ENCODE peak calls at places on chromosomes 1 and 21, in six cellular contexts. One of them, this sample, is unnamed.

GRCh38 chr1:197435224-197435623 is 167.2 kb downstream of the CRB1 start:
- DNase-seq in heart left ventricle: no peak
- DNase-seq in esophagus squamous epithelium: no peak
- DNase-seq in IMR-90: no peak
- DNase-seq in A549: no peak
- DNase-seq in sigmoid colon: no peak
- DNase-seq in this sample: no peak

GRCh38 chr21:45430521-45431501 is 25.8 kb downstream of the COL18A1 start:
- DNase-seq in heart left ventricle: no peak
- DNase-seq in esophagus squamous epithelium: no peak
- DNase-seq in IMR-90: peak; percentile 65
- DNase-seq in A549: no peak
- DNase-seq in sigmoid colon: no peak
- DNase-seq in this sample: no peak

GRCh38 chr1:246450485-246451251 is 56.4 kb downstream of the SMYD3 start:
- DNase-seq in heart left ventricle: no peak
- DNase-seq in esophagus squamous epithelium: no peak
- DNase-seq in IMR-90: peak; percentile 35
- DNase-seq in A549: peak; percentile 33
- DNase-seq in sigmoid colon: no peak
- DNase-seq in this sample: no peak

GRCh38 chr1:112714313-112715263 is 544 bp downstream of the PPM1J start:
- DNase-seq in heart left ventricle: peak; percentile 79
- DNase-seq in esophagus squamous epithelium: no peak
- DNase-seq in IMR-90: no peak
- DNase-seq in A549: no peak
- DNase-seq in sigmoid colon: no peak
- DNase-seq in this sample: no peak

GRCh38 chr1:119773711-119774241 is 5.1 kb upstream of the HMGCS2 start:
- DNase-seq in heart left ventricle: no peak
- DNase-seq in esophagus squamous epithelium: no peak
- DNase-seq in IMR-90: peak; percentile 52
- DNase-seq in A549: no peak
- DNase-seq in sigmoid colon: no peak
- DNase-seq in this sample: no peak

GRCh38 chr1:80931178-80931577 is 869.6 kb upstream of the ADGRL2 start:
- DNase-seq in heart left ventricle: no peak
- DNase-seq in esophagus squamous epithelium: no peak
- DNase-seq in IMR-90: no peak
- DNase-seq in A549: no peak
- DNase-seq in sigmoid colon: no peak
- DNase-seq in this sample: no peak

GRCh38 chr1:96492236-96492635 is 229.3 kb upstream of the PTBP2 start:
- DNase-seq in heart left ventricle: no peak
- DNase-seq in esophagus squamous epithelium: no peak
- DNase-seq in IMR-90: peak; percentile 72
- DNase-seq in A549: no peak
- DNase-seq in sigmoid colon: no peak
- DNase-seq in this sample: no peak

GRCh38 chr1:28594661-28595411 is 2.8 kb downstream of the RAB42 start:
- DNase-seq in heart left ventricle: no peak
- DNase-seq in esophagus squamous epithelium: no peak
- DNase-seq in IMR-90: no peak
- DNase-seq in A549: no peak
- DNase-seq in sigmoid colon: no peak
- DNase-seq in this sample: no peak

GRCh38 chr1:23530089-23530749 is 814 bp downstream of the E2F2 start:
- DNase-seq in heart left ventricle: no peak
- DNase-seq in esophagus squamous epithelium: no peak
- DNase-seq in IMR-90: no peak
- DNase-seq in A549: no peak
- DNase-seq in sigmoid colon: no peak
- DNase-seq in this sample: no peak

GRCh38 chr1:61641578-61642336 is 83.2 kb downstream of the TM2D1 start:
- DNase-seq in heart left ventricle: peak; percentile 88
- DNase-seq in esophagus squamous epithelium: no peak
- DNase-seq in IMR-90: peak; percentile 24
- DNase-seq in A549: peak; percentile 71
- DNase-seq in sigmoid colon: peak; percentile 90
- DNase-seq in this sample: peak; percentile 94

GRCh38 chr1:214566158-214567104 is 15.0 kb upstream of the PTPN14 start:
- DNase-seq in heart left ventricle: no peak
- DNase-seq in esophagus squamous epithelium: no peak
- DNase-seq in IMR-90: peak; percentile 94
- DNase-seq in A549: peak; percentile 54
- DNase-seq in sigmoid colon: no peak
- DNase-seq in this sample: no peak

GRCh38 chr1:203769505-203770343 is 4.7 kb downstream of the LAX1 start:
- DNase-seq in heart left ventricle: peak; percentile 72
- DNase-seq in esophagus squamous epithelium: no peak
- DNase-seq in IMR-90: peak; percentile 94
- DNase-seq in A549: peak; percentile 25
- DNase-seq in sigmoid colon: peak; percentile 92
- DNase-seq in this sample: peak; percentile 93

GRCh38 chr1:115300087-115300856 is 37.8 kb downstream of the NGF start:
- DNase-seq in heart left ventricle: no peak
- DNase-seq in esophagus squamous epithelium: no peak
- DNase-seq in IMR-90: peak; percentile 32
- DNase-seq in A549: no peak
- DNase-seq in sigmoid colon: no peak
- DNase-seq in this sample: no peak

GRCh38 chr21:45436371-45437040 is 31.5 kb downstream of the COL18A1 start:
- DNase-seq in heart left ventricle: peak; percentile 54
- DNase-seq in esophagus squamous epithelium: no peak
- DNase-seq in IMR-90: no peak
- DNase-seq in A549: no peak
- DNase-seq in sigmoid colon: no peak
- DNase-seq in this sample: no peak

GRCh38 chr1:209040351-209040750 is 543.2 kb upstream of the CAMK1G start:
- DNase-seq in heart left ventricle: no peak
- DNase-seq in esophagus squamous epithelium: no peak
- DNase-seq in IMR-90: no peak
- DNase-seq in A549: no peak
- DNase-seq in sigmoid colon: no peak
- DNase-seq in this sample: no peak

GRCh38 chr1:9588551-9589143 is at the start of gene TMEM201:
- DNase-seq in heart left ventricle: peak; percentile 97
- DNase-seq in esophagus squamous epithelium: peak; percentile 43
- DNase-seq in IMR-90: peak; percentile 85
- DNase-seq in A549: peak; percentile 66
- DNase-seq in sigmoid colon: peak; percentile 96
- DNase-seq in this sample: peak; percentile 90

GRCh38 chr1:163162281-163162937 is 40.3 kb downstream of the RGS5 start:
- DNase-seq in heart left ventricle: no peak
- DNase-seq in esophagus squamous epithelium: no peak
- DNase-seq in IMR-90: peak; percentile 70
- DNase-seq in A549: no peak
- DNase-seq in sigmoid colon: no peak
- DNase-seq in this sample: no peak

GRCh38 chr1:179807691-179808485 is 64.8 kb downstream of the FAM163A start:
- DNase-seq in heart left ventricle: peak; percentile 31
- DNase-seq in esophagus squamous epithelium: no peak
- DNase-seq in IMR-90: peak; percentile 96
- DNase-seq in A549: no peak
- DNase-seq in sigmoid colon: no peak
- DNase-seq in this sample: no peak

GRCh38 chr1:197967066-197967465 is 49.9 kb downstream of the LHX9 start:
- DNase-seq in heart left ventricle: no peak
- DNase-seq in esophagus squamous epithelium: no peak
- DNase-seq in IMR-90: no peak
- DNase-seq in A549: no peak
- DNase-seq in sigmoid colon: no peak
- DNase-seq in this sample: no peak

GRCh38 chr1:42739753-42740700 is at the start of gene CLDN19:
- DNase-seq in heart left ventricle: no peak
- DNase-seq in esophagus squamous epithelium: no peak
- DNase-seq in IMR-90: no peak
- DNase-seq in A549: no peak
- DNase-seq in sigmoid colon: no peak
- DNase-seq in this sample: no peak
- H3K4me3 ChIP-seq in heart left ventricle: no peak within 1 kb of the TSS
- H3K4me3 ChIP-seq in esophagus squamous epithelium: no peak within 1 kb of the TSS
- H3K4me3 ChIP-seq in IMR-90: no peak within 1 kb of the TSS
- H3K4me3 ChIP-seq in A549: no peak within 1 kb of the TSS
- H3K4me3 ChIP-seq in sigmoid colon: no peak within 1 kb of the TSS
- H3K4me3 ChIP-seq in this sample: no peak within 1 kb of the TSS

DNA sequence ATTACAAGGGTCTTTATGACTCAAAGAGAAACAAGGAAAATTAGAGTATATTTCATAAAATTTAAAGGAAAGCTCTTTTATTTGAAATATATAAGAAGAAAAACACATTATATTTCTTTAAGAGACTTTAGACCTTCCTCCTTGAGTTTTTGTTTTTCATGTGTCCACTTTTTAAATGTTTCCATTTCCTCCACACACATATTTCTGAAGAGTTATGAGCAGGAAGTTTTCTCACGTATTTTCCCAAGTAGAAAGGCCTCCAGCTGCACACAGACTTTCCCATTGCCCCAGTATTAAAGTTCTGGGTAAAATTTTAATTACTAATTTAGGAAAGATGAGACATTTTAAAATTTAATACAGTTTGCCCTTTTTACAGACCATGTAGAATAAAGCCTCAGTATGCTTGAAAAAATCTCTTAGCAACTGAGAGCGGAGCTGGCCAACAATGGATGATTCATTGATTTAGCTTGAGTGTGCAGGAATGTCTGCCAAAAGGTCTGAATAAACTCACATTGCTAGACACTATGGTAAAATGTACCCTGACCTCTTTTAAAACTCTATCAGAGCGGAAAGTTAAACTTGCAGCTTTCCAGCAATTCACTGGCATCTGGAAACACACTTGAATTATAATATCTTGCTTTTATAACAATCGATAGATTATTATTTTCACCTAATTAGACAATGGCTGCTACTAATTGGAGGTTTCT is 57.9 kb downstream of the DDAH1 start:
- DNase-seq in heart left ventricle: no peak
- DNase-seq in esophagus squamous epithelium: no peak
- DNase-seq in IMR-90: peak; percentile 94
- DNase-seq in A549: peak; percentile 50
- DNase-seq in sigmoid colon: peak; percentile 70
- DNase-seq in this sample: peak; percentile 35
- TF ChIP-seq CTCF in heart left ventricle: no peak
- TF ChIP-seq CTCF in esophagus squamous epithelium: no peak
- TF ChIP-seq CTCF in IMR-90: no peak
- TF ChIP-seq CTCF in A549: no peak
- TF ChIP-seq CTCF in sigmoid colon: no peak
- TF ChIP-seq CTCF in this sample: no peak

GRCh38 chr1:228494044-228494353 is 6.8 kb downstream of the RNF187 start:
- DNase-seq in heart left ventricle: no peak
- DNase-seq in esophagus squamous epithelium: no peak
- DNase-seq in IMR-90: no peak
- DNase-seq in A549: no peak
- DNase-seq in sigmoid colon: peak; percentile 37
- DNase-seq in this sample: no peak

GRCh38 chr1:228496084-228496483 is 8.9 kb downstream of the RNF187 start:
- DNase-seq in heart left ventricle: no peak
- DNase-seq in esophagus squamous epithelium: no peak
- DNase-seq in IMR-90: no peak
- DNase-seq in A549: no peak
- DNase-seq in sigmoid colon: no peak
- DNase-seq in this sample: no peak

GRCh38 chr1:228496494-228496893 is 9.3 kb downstream of the RNF187 start:
- DNase-seq in heart left ventricle: no peak
- DNase-seq in esophagus squamous epithelium: no peak
- DNase-seq in IMR-90: no peak
- DNase-seq in A549: no peak
- DNase-seq in sigmoid colon: no peak
- DNase-seq in this sample: no peak

GRCh38 chr1:228494391-228494790 is 7.2 kb downstream of the RNF187 start:
- DNase-seq in heart left ventricle: no peak
- DNase-seq in esophagus squamous epithelium: no peak
- DNase-seq in IMR-90: no peak
- DNase-seq in A549: no peak
- DNase-seq in sigmoid colon: no peak
- DNase-seq in this sample: no peak

DNA sequence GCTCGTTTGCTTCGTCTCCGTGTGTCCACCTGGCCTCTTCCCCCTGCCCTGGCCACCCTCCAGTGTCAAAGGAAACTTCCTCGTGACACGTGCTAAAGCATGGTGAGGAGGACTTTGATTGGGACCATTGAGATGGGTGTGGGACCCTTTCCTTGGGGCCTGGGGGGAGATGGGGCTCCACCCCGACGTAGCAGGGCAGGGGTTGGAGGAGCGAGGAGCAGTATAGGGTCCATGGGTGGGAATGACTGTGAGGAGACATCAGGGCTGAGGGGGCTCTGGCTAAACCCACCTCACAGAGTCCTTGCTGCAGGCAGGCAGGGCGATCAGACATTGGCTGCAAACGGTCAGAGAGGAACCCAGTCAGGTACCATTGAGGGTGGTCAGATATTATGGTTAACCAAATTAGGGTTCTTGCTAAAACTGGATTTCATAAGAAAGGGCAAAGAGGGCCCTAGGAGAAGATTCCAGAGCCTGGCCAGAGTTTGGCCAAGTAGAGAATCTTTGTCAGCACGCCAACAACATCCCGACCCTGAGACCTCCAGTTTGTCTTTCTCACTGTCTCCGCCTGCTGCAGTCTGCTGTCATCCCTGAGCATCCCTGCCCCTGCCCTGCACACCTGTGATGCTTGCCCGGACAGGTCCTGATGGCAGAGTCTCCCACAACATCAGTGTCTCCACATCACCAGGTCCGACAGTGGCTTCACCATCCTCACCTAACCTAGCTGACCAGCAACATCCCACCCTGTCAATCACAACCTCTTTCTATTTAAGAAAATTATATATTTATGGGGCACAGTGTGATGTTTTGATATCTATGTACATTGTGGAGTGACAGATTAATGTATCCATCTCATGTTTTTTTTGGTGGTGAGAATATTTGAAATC is 8.0 kb downstream of the RNF187 start:
- DNase-seq in heart left ventricle: no peak
- DNase-seq in esophagus squamous epithelium: no peak
- DNase-seq in IMR-90: no peak
- DNase-seq in A549: no peak
- DNase-seq in sigmoid colon: peak; percentile 51
- DNase-seq in this sample: no peak
- TF ChIP-seq POLR2A in heart left ventricle: no peak
- TF ChIP-seq POLR2A in esophagus squamous epithelium: no peak
- TF ChIP-seq POLR2A in IMR-90: no peak
- TF ChIP-seq POLR2A in A549: no peak
- TF ChIP-seq POLR2A in sigmoid colon: no peak
- TF ChIP-seq POLR2A in this sample: no peak

DNA sequence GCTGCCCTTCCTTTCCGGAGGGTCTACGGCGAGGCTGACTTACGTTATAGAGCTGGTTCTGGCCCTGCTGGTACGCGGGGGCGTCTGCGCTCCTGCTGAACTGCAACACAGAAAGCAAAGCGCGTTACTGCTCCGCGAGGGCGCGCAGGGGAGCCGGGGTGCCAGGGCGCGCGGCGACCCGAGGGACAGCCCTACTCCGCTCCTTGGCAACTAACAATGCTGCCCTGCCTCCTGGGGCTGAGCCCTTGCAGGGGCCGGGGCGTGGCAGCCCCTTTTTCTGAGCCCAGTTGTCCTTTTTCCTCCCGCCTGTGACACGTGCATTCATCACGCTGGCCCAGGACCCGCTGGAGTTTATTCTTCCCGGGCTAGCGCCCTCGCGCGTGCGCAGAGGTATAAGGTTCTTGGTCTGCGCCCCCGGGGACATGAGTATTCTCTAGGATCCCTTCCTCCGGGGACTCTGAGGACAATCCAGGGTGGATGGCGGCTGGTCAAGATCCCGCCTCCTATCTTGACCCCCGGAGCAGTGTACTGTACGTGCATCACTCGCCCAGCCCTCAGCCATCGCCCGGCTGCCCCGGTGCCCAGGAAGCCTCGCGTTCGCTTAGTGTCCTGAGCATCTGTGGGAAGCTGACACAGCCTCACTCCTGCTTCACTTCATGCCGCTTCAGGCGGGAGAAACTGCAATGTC is 78.9 kb downstream of the CD247 start:
- DNase-seq in heart left ventricle: no peak
- DNase-seq in esophagus squamous epithelium: no peak
- DNase-seq in IMR-90: peak; percentile 28
- DNase-seq in A549: peak; percentile 54
- DNase-seq in sigmoid colon: no peak
- DNase-seq in this sample: peak; percentile 87
- H3K4me3 ChIP-seq in heart left ventricle: peak overlapping the region; percentile 45
- H3K4me3 ChIP-seq in esophagus squamous epithelium: peak overlapping the region; percentile 41
- H3K4me3 ChIP-seq in IMR-90: peak overlapping the region; percentile 47
- H3K4me3 ChIP-seq in A549: peak overlapping the region; percentile 47
- H3K4me3 ChIP-seq in sigmoid colon: peak overlapping the region; percentile 46
- H3K4me3 ChIP-seq in this sample: peak overlapping the region; percentile 2